ENCODE peak calls at places on chromosomes 4 and X, in four cellular contexts. One of them, this sample, is unnamed.

GRCh38 chr4:183299464-183299863 is 20.6 kb downstream of the CLDN22 start:
- DNase-seq in suprapubic skin: no peak
- DNase-seq in fibroblast of mammary gland: no peak
- DNase-seq in cardiac fibroblast: no peak
- DNase-seq in this sample: no peak

GRCh38 chrX:39692796-39693195 is 405.0 kb downstream of the BCOR start:
- DNase-seq in suprapubic skin: no peak
- DNase-seq in fibroblast of mammary gland: no peak
- DNase-seq in cardiac fibroblast: no peak
- DNase-seq in this sample: no peak

GRCh38 chrX:103919336-103919682 is 43.1 kb upstream of the TMSB15B start:
- DNase-seq in suprapubic skin: no peak
- DNase-seq in fibroblast of mammary gland: peak; percentile 49
- DNase-seq in cardiac fibroblast: peak; percentile 44
- DNase-seq in this sample: peak; percentile 23

GRCh38 chrX:78997870-78998558 is 52.8 kb downstream of the P2RY10 start:
- DNase-seq in suprapubic skin: no peak
- DNase-seq in fibroblast of mammary gland: no peak
- DNase-seq in cardiac fibroblast: no peak
- DNase-seq in this sample: no peak

GRCh38 chrX:9829308-9830267 is 43.4 kb downstream of the SHROOM2 start:
- DNase-seq in suprapubic skin: no peak
- DNase-seq in fibroblast of mammary gland: peak; percentile 56
- DNase-seq in cardiac fibroblast: peak; percentile 16
- DNase-seq in this sample: peak; percentile 62

GRCh38 chrX:142898164-142898563 is 127.6 kb upstream of the SPANXN4 start:
- DNase-seq in suprapubic skin: no peak
- DNase-seq in fibroblast of mammary gland: no peak
- DNase-seq in cardiac fibroblast: no peak
- DNase-seq in this sample: no peak

GRCh38 chrX:105765691-105766090 is 56.6 kb upstream of the NRK start:
- DNase-seq in suprapubic skin: no peak
- DNase-seq in fibroblast of mammary gland: no peak
- DNase-seq in cardiac fibroblast: no peak
- DNase-seq in this sample: no peak

GRCh38 chrX:65971151-65971550 is 68.7 kb downstream of the VSIG4 start:
- DNase-seq in suprapubic skin: no peak
- DNase-seq in fibroblast of mammary gland: no peak
- DNase-seq in cardiac fibroblast: no peak
- DNase-seq in this sample: no peak

GRCh38 chr4:80577991-80578390 is 242.5 kb downstream of the CFAP299 start:
- DNase-seq in suprapubic skin: no peak
- DNase-seq in fibroblast of mammary gland: no peak
- DNase-seq in cardiac fibroblast: no peak
- DNase-seq in this sample: no peak

GRCh38 chr4:109801895-109802319 is at the start of gene CFI:
- DNase-seq in suprapubic skin: no peak
- DNase-seq in fibroblast of mammary gland: peak; percentile 72
- DNase-seq in cardiac fibroblast: peak; percentile 92
- DNase-seq in this sample: no peak

GRCh38 chr4:55729306-55730142 is 90.1 kb upstream of the EXOC1L start:
- DNase-seq in suprapubic skin: no peak
- DNase-seq in fibroblast of mammary gland: no peak
- DNase-seq in cardiac fibroblast: peak; percentile 19
- DNase-seq in this sample: no peak

GRCh38 chr4:41405464-41405863 is 132.5 kb upstream of the LIMCH1 start:
- DNase-seq in suprapubic skin: no peak
- DNase-seq in fibroblast of mammary gland: no peak
- DNase-seq in cardiac fibroblast: no peak
- DNase-seq in this sample: no peak

GRCh38 chr4:123597586-123597985 is 201.0 kb downstream of the SPRY1 start:
- DNase-seq in suprapubic skin: no peak
- DNase-seq in fibroblast of mammary gland: no peak
- DNase-seq in cardiac fibroblast: peak; percentile 78
- DNase-seq in this sample: no peak

GRCh38 chrX:20284992-20285391 is 18.3 kb upstream of the RPS6KA3 start:
- DNase-seq in suprapubic skin: no peak
- DNase-seq in fibroblast of mammary gland: no peak
- DNase-seq in cardiac fibroblast: no peak
- DNase-seq in this sample: no peak

GRCh38 chrX:20620301-20620700 is 353.6 kb upstream of the RPS6KA3 start:
- DNase-seq in suprapubic skin: no peak
- DNase-seq in fibroblast of mammary gland: peak; percentile 89
- DNase-seq in cardiac fibroblast: no peak
- DNase-seq in this sample: no peak

GRCh38 chr4:168600796-168601583 is 104.1 kb downstream of the PALLD start:
- DNase-seq in suprapubic skin: no peak
- DNase-seq in fibroblast of mammary gland: no peak
- DNase-seq in cardiac fibroblast: no peak
- DNase-seq in this sample: no peak

GRCh38 chr4:961651-962230 is 11.6 kb downstream of the DGKQ start:
- DNase-seq in suprapubic skin: peak; percentile 69
- DNase-seq in fibroblast of mammary gland: no peak
- DNase-seq in cardiac fibroblast: no peak
- DNase-seq in this sample: no peak

GRCh38 chr4:4216668-4217067 is 10.1 kb downstream of the OTOP1 start:
- DNase-seq in suprapubic skin: no peak
- DNase-seq in fibroblast of mammary gland: peak; percentile 23
- DNase-seq in cardiac fibroblast: peak; percentile 3
- DNase-seq in this sample: no peak

GRCh38 chr4:183468210-183469095 is 24.0 kb downstream of the CDKN2AIP start:
- DNase-seq in suprapubic skin: no peak
- DNase-seq in fibroblast of mammary gland: peak; percentile 54
- DNase-seq in cardiac fibroblast: peak; percentile 15
- DNase-seq in this sample: no peak

GRCh38 chrX:66053414-66053813 is 13.5 kb upstream of the VSIG4 start:
- DNase-seq in suprapubic skin: no peak
- DNase-seq in fibroblast of mammary gland: no peak
- DNase-seq in cardiac fibroblast: no peak
- DNase-seq in this sample: no peak

GRCh38 chr4:177427097-177427665 is 15.1 kb downstream of the AGA start:
- DNase-seq in suprapubic skin: no peak
- DNase-seq in fibroblast of mammary gland: peak; percentile 31
- DNase-seq in cardiac fibroblast: no peak
- DNase-seq in this sample: no peak

GRCh38 chrX:153065389-153065788 is 6.9 kb upstream of the PNMA6A start:
- DNase-seq in suprapubic skin: no peak
- DNase-seq in fibroblast of mammary gland: no peak
- DNase-seq in cardiac fibroblast: no peak
- DNase-seq in this sample: no peak

GRCh38 chr4:5220028-5220427 is 168.7 kb downstream of the STK32B start:
- DNase-seq in suprapubic skin: no peak
- DNase-seq in fibroblast of mammary gland: no peak
- DNase-seq in cardiac fibroblast: no peak
- DNase-seq in this sample: no peak

GRCh38 chr4:67713531-67714247 is 12.7 kb upstream of the UBA6 start:
- DNase-seq in suprapubic skin: no peak
- DNase-seq in fibroblast of mammary gland: peak; percentile 60
- DNase-seq in cardiac fibroblast: no peak
- DNase-seq in this sample: no peak

GRCh38 chrX:39445336-39445735 is 644.1 kb downstream of the MID1IP1 start:
- DNase-seq in suprapubic skin: no peak
- DNase-seq in fibroblast of mammary gland: no peak
- DNase-seq in cardiac fibroblast: no peak
- DNase-seq in this sample: no peak

GRCh38 chr4:117971406-117971805 is 62.9 kb upstream of the NDST3 start:
- DNase-seq in suprapubic skin: no peak
- DNase-seq in fibroblast of mammary gland: no peak
- DNase-seq in cardiac fibroblast: no peak
- DNase-seq in this sample: no peak

GRCh38 chr4:28868831-28869230 is 1851.3 kb upstream of the PCDH7 start:
- DNase-seq in suprapubic skin: no peak
- DNase-seq in fibroblast of mammary gland: peak; percentile 18
- DNase-seq in cardiac fibroblast: no peak
- DNase-seq in this sample: no peak

GRCh38 chr4:1079711-1080265 is 33.6 kb downstream of the RNF212 start:
- DNase-seq in suprapubic skin: no peak
- DNase-seq in fibroblast of mammary gland: no peak
- DNase-seq in cardiac fibroblast: no peak
- DNase-seq in this sample: no peak

GRCh38 chr4:39118034-39118658 is 56.1 kb downstream of the KLHL5 start:
- DNase-seq in suprapubic skin: no peak
- DNase-seq in fibroblast of mammary gland: no peak
- DNase-seq in cardiac fibroblast: no peak
- DNase-seq in this sample: no peak

GRCh38 chrX:49986058-49986457 is 63.7 kb downstream of the CLCN5 start:
- DNase-seq in suprapubic skin: no peak
- DNase-seq in fibroblast of mammary gland: no peak
- DNase-seq in cardiac fibroblast: no peak
- DNase-seq in this sample: no peak

GRCh38 chrX:400258-400657 is 13.6 kb upstream of the PPP2R3B start:
- DNase-seq in suprapubic skin: no peak
- DNase-seq in fibroblast of mammary gland: no peak
- DNase-seq in cardiac fibroblast: no peak
- DNase-seq in this sample: no peak

GRCh38 chr4:55409468-55410171 is 13.9 kb downstream of the TMEM165 start:
- DNase-seq in suprapubic skin: no peak
- DNase-seq in fibroblast of mammary gland: peak; percentile 57
- DNase-seq in cardiac fibroblast: peak; percentile 62
- DNase-seq in this sample: peak; percentile 25

DNA sequence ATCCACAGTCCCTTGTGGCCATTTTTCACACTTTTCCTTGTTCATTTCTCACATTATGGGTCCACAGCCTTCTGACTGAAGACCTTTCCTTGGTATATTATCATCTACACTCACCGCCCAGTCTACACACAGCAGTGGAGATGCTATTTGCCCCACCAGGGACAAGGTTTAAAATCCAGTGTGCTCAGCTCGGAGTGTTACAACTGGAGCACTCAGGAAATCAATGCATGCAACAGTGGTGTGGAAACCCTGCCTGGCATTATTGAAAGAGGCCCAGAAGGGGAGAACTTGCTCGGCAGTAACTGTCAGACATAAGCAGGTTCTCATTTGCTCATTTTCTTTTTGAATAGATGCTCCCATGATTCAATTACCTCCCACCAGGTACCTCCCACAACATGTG is 340.9 kb downstream of the DHRSX start:
- DNase-seq in suprapubic skin: no peak
- DNase-seq in fibroblast of mammary gland: no peak
- DNase-seq in cardiac fibroblast: no peak
- DNase-seq in this sample: no peak
- TF ChIP-seq CTCF in suprapubic skin: no peak
- TF ChIP-seq CTCF in fibroblast of mammary gland: no peak
- TF ChIP-seq CTCF in cardiac fibroblast: no peak
- TF ChIP-seq CTCF in this sample: no peak

DNA sequence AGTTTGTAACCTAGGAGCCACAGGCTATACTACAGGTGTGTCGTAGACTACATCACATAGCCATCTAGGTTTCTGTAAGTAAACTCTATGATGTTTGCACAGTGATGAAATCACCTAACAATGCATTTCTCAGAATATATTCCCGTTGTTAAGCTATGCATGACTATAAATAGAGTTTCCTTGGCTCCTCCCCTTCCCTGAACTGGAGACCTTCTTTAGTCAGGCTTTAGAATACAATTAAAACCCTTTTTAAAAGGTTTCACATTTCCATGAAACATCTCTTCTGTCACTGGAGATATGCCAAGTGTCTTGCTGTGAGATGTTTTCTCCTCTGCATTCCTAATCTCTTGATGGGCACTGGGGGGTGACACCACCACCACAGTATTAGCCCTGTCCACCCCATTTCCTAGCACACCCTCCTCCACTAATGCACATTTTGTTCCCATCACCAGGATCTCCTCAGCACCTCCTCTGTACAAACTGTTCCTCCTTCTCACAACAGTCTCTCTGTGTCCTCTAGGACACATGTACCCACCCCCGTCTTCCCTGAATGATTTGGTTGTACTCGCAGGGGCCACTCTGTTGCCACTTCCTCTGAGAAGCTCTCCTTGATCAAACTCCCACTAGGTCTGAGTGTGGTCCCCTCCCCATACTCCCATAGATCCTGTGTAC is 334.5 kb upstream of the CPEB2 start:
- DNase-seq in suprapubic skin: no peak
- DNase-seq in fibroblast of mammary gland: no peak
- DNase-seq in cardiac fibroblast: peak; percentile 5
- DNase-seq in this sample: no peak
- TF ChIP-seq CTCF in suprapubic skin: no peak
- TF ChIP-seq CTCF in fibroblast of mammary gland: no peak
- TF ChIP-seq CTCF in cardiac fibroblast: no peak
- TF ChIP-seq CTCF in this sample: no peak

GRCh38 chr4:126603210-126603609 is 1029.5 kb upstream of the INTU start:
- DNase-seq in suprapubic skin: no peak
- DNase-seq in fibroblast of mammary gland: no peak
- DNase-seq in cardiac fibroblast: no peak
- DNase-seq in this sample: no peak

GRCh38 chr4:126603851-126604250 is 1028.9 kb upstream of the INTU start:
- DNase-seq in suprapubic skin: no peak
- DNase-seq in fibroblast of mammary gland: no peak
- DNase-seq in cardiac fibroblast: no peak
- DNase-seq in this sample: no peak

DNA sequence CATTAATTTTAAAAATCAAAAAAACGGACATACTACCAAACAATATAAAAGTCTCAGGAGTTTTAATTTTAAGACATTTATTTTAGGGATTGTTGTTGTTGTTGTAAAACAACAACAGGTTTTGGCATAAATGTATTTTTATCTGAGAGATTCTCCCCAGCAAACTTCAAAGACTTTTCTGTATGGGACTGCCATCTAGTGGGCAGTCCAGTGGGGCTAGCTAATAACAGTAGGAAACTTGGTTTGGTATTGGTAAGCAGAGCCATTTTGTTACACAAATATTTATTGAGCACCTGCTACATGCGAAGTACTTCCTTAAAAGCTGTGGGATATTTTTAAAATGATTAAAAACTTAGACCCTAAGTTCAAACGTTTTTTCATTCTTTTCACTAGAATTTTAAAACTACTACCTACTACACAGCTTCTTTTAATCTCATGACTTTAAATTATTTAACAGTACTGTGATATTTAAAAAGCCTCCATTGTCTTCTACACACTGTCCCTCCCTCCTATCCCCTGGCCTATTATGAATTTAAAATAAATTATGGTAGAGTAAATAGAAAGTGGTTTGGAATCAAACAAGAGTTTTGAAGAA is 1028.4 kb upstream of the INTU start:
- DNase-seq in suprapubic skin: no peak
- DNase-seq in fibroblast of mammary gland: peak; percentile 62
- DNase-seq in cardiac fibroblast: peak; percentile 62
- DNase-seq in this sample: peak; percentile 18
- TF ChIP-seq CTCF in suprapubic skin: peak; percentile 40
- TF ChIP-seq CTCF in fibroblast of mammary gland: peak; percentile 94
- TF ChIP-seq CTCF in cardiac fibroblast: peak; percentile 82
- TF ChIP-seq CTCF in this sample: peak; percentile 66

GRCh38 chrX:110420771-110421498 is 62.3 kb downstream of the RTL9 start:
- DNase-seq in suprapubic skin: no peak
- DNase-seq in fibroblast of mammary gland: peak; percentile 31
- DNase-seq in cardiac fibroblast: no peak
- DNase-seq in this sample: no peak
- TF ChIP-seq CTCF in suprapubic skin: peak; percentile 13
- TF ChIP-seq CTCF in fibroblast of mammary gland: peak; percentile 31
- TF ChIP-seq CTCF in cardiac fibroblast: peak; percentile 29
- TF ChIP-seq CTCF in this sample: peak; percentile 12

DNA sequence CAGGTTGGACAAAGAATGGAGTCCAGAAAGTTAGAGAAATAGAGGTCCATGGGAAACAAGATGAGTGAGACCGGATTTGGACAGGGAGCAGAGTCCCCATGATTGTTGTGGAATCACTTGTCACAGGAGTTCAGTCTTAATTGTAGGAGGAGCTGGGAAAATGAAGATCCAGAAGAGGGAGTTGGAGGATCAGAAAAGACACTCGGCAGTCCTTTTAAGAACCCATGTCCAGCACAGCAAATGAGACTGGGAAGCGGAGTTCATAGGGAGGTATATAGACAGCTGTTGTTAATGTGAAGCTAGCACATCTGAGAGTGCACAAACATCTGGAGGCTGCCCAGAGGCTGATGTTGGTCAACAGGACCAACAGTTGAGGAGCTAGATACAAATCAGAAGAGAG is 111.4 kb upstream of the RXFP1 start:
- DNase-seq in suprapubic skin: no peak
- DNase-seq in fibroblast of mammary gland: peak; percentile 55
- DNase-seq in cardiac fibroblast: peak; percentile 46
- DNase-seq in this sample: no peak
- TF ChIP-seq CTCF in suprapubic skin: no peak
- TF ChIP-seq CTCF in fibroblast of mammary gland: peak; percentile 29
- TF ChIP-seq CTCF in cardiac fibroblast: peak; percentile 11
- TF ChIP-seq CTCF in this sample: no peak

This sample was measured in GM10248.